ENCODE peak calls at places on chromosomes 13 and 19, in ten cellular contexts. V is endodermal cell; R is heart right ventricle; A is kidney epithelial cell; F is gastrocnemius medialis; I is upper lobe of right lung; Q is IMR-90; O is thyroid gland; C is colonic mucosa; P is CD8-positive, alpha-beta T cell. G is an unnamed sample.
A peak's percentile ranks its signal among the peaks of the same experiment; 100 is the strongest.

GRCh38 chr13:98261165-98261672 is 84.2 kb upstream of the RNF113B start:
- DNase-seq in V (peak; percentile 36), R (no peak), A (no peak), F (no peak), I (no peak), Q (no peak), O (no peak), C (no peak), P (no peak), G (no peak)

GRCh38 chr19:10567696-10568443 is 909 bp downstream of the CDKN2D start:
- DNase-seq in V (no peak), R (no peak), A (no peak), F (no peak), I (no peak), Q (no peak), O (no peak), C (peak; percentile 44), P (no peak), G (no peak)

GRCh38 chr13:29429496-29429895 is 166.0 kb downstream of the SLC7A1 start:
- DNase-seq in V (no peak), R (no peak), A (no peak), F (no peak), I (no peak), Q (no peak), O (no peak), C (no peak), P (no peak), G (peak; percentile 11)

GRCh38 chr13:23372264-23372905 is 61.1 kb downstream of the SACS start:
- DNase-seq in V (no peak), R (no peak), A (no peak), F (no peak), I (no peak), Q (peak; percentile 87), O (no peak), C (no peak), P (no peak), G (no peak)

GRCh38 chr13:41049480-41049879 is 11.8 kb upstream of the WBP4 start:
- DNase-seq in V (no peak), R (no peak), A (no peak), F (no peak), I (no peak), Q (no peak), O (no peak), C (no peak), P (no peak), G (no peak)

GRCh38 chr13:59545007-59545406 is 618.7 kb downstream of the DIAPH3 start:
- DNase-seq in V (no peak), R (no peak), A (no peak), F (no peak), I (no peak), Q (no peak), O (no peak), C (no peak), P (no peak), G (no peak)

GRCh38 chr19:2488942-2489731 is 13.2 kb downstream of the GADD45B start:
- DNase-seq in V (peak; percentile 87), R (peak; percentile 50), A (no peak), F (peak; percentile 51), I (peak; percentile 85), Q (no peak), O (peak; percentile 78), C (peak; percentile 55), P (no peak), G (no peak)

GRCh38 chr13:45231722-45232121 is 30.9 kb upstream of the KCTD4 start:
- DNase-seq in V (no peak), R (no peak), A (no peak), F (no peak), I (no peak), Q (peak; percentile 63), O (no peak), C (no peak), P (no peak), G (no peak)

GRCh38 chr13:112974676-112975075 is 5.7 kb downstream of the MCF2L start:
- DNase-seq in V (no peak), R (no peak), A (no peak), F (no peak), I (no peak), Q (no peak), O (no peak), C (no peak), P (no peak), G (no peak)

GRCh38 chr19:50548191-50549058 is 19.8 kb downstream of the LRRC4B start:
- DNase-seq in V (no peak), R (no peak), A (no peak), F (no peak), I (no peak), Q (no peak), O (no peak), C (no peak), P (no peak), G (no peak)

GRCh38 chr19:45428385-45429231 is 4.9 kb upstream of the ERCC1 start:
- DNase-seq in V (peak; percentile 88), R (peak; percentile 76), A (no peak), F (peak; percentile 74), I (no peak), Q (peak; percentile 59), O (peak; percentile 23), C (no peak), P (peak; percentile 29), G (no peak)

DNA sequence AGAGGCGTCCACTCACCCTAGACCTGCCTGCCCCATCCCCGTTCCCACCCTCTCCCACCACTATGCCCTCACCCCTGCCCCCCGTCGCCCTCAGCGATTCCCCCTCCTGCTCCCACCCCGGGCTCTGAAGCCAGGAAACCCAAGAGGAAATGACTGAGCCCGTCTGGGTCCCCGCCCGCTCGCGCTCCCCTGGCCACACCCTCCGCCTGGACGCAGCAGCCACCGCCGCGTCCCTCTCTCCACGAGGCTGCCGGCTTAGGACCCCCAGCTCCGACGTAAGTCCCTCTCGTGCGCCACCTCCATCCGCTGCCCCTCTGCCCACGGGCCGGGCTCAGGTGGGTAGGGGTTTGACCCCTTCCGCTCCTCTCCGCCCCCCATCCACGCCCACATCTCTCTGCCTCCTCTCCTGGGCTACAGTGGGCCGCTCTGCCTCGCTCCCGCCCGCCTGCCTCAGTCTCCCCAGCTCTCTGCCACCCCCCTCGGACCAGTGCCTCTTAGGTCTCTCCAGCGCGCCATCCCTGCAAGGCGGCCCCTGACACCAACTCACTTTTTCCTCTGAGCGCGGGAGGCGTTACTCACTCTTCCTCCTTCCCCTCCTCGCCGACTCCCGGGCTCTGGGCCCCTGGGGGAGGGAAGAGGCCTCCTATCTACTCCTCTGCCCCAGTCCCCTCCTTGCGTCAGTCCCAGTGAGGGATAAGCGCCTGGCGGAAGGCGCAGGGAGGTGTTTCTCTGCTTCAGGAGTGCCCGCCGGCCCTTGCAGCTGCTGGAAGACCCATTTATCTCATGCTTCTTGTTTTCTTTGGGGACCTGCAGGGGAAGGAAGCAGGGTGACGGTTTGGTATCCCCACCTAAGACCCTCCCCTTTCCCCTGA is at the start of gene FXYD5:
- DNase-seq in V (peak; percentile 87), R (peak; percentile 78), A (no peak), F (peak; percentile 32), I (peak; percentile 87), Q (peak; percentile 80), O (no peak), C (peak; percentile 72), P (peak; percentile 80), G (no peak)
- TF ChIP-seq CTCF in V (peak; percentile 36), R (no peak), A (peak; percentile 5), F (no peak), I (no peak), Q (no peak), O (no peak), C (no peak), P (no peak), G (peak; percentile 17)

DNA sequence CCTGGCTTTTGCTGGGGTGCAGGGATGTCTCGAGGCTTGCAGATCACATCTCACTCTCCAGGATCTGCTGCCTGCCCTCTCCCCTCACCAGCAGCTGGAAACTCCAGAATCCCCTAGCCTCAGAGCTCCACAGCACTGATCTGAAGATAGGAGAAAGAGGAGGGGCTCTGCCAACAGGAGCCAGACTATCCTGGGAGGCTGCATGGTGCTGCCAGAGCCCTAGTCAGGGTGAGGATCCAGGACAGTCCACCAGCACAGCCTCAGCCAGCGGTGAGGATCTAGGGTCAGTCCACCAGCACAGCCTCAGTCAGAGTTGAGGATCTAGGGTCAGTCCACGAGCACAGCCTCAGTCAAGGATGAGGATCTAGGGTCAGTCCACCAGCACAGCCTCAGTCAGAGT is 65.2 kb downstream of the RAB20 start:
- DNase-seq in V (no peak), R (no peak), A (no peak), F (no peak), I (no peak), Q (no peak), O (no peak), C (no peak), P (no peak), G (no peak)
- H3K36me3 ChIP-seq in V (peaks cover 98% of the 10 kb centered on the region), R (peaks cover 96% of the 10 kb centered on the region), A (peaks cover 19% of the 10 kb centered on the region), F (peaks cover 24% of the 10 kb centered on the region), I (peaks cover 33% of the 10 kb centered on the region), Q (peaks cover 87% of the 10 kb centered on the region), O (peaks cover 53% of the 10 kb centered on the region), C (no peaks in the 10 kb centered on the region), P (no peaks in the 10 kb centered on the region), G (peaks cover 41% of the 10 kb centered on the region)

DNA sequence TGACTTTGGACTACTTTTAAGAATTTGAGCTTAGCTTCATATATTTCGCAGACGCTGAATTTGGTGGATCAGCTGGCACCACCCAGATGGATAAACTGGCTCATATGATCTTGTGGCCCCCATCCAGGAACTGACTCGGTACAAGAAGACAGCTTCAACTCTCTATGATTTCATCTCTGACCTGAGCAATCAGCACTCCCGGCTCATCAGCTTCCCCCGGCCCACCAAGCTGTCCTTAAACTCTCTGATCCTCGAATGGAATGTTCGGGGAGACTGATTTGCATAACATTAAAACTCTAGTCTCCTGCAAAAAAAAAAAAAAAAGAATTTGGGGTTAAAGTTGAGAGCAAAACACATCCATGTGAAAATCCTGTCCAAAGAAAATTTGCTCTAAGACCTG is 71.4 kb upstream of the IRS2 start:
- DNase-seq in V (peak; percentile 41), R (no peak), A (no peak), F (no peak), I (no peak), Q (no peak), O (no peak), C (no peak), P (no peak), G (no peak)
- TF ChIP-seq CTCF in V (no peak), R (no peak), A (no peak), F (no peak), I (no peak), Q (no peak), O (no peak), C (no peak), P (no peak), G (no peak)

DNA sequence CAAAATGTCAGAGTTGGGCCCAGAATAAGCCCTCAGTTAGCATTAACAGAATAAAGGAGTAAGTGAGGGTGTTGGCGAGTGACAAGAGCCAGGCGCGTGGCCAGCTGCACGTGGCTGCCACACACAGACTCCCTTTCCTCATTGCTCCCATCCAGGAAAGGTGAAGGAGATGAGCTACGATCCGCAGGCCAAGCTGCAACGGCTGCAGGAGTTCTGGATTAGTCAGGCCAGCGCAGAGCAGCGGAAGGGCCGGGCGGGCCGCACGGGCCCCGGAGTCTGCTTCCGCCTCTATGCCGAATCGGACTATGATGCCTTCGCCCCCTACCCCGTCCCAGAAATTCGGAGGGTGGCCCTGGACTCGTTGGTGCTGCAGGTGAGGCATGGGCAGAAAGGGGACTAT is 13.2 kb downstream of the DHX34 start:
- DNase-seq in V (no peak), R (no peak), A (no peak), F (no peak), I (no peak), Q (no peak), O (no peak), C (no peak), P (no peak), G (no peak)
- H3K36me3 ChIP-seq in V (peaks cover 74% of the 10 kb centered on the region), R (peaks cover 100% of the 10 kb centered on the region), A (peaks cover 9% of the 10 kb centered on the region), F (peaks cover 83% of the 10 kb centered on the region), I (peaks cover 87% of the 10 kb centered on the region), Q (peaks cover 51% of the 10 kb centered on the region), O (peaks cover 66% of the 10 kb centered on the region), C (peaks cover 5% of the 10 kb centered on the region), P (peaks cover 49% of the 10 kb centered on the region), G (peaks cover 30% of the 10 kb centered on the region)

G was measured in BJ.